ENCODE peak calls at places on chromosome 13, in four cellular contexts. Z, T, C and K are unnamed samples.

GRCh38 chr13:48782429-48782840 is 128.7 kb downstream of the CYSLTR2 start:
- DNase-seq in Z (no peak), T (no peak), C (no peak), K (no peak)

GRCh38 chr13:18995259-18995873 is 186.3 kb downstream of the TUBA3C start:
- DNase-seq in Z (no peak), T (no peak), C (no peak), K (no peak)

GRCh38 chr13:43935878-43936277 is 56.2 kb downstream of the LACC1 start:
- DNase-seq in Z (no peak), T (no peak), C (no peak), K (no peak)

GRCh38 chr13:42279080-42279479 is 7.1 kb downstream of the AKAP11 start:
- DNase-seq in Z (no peak), T (no peak), C (no peak), K (no peak)

GRCh38 chr13:42855416-42855815 is 74.0 kb downstream of the FAM216B start:
- DNase-seq in Z (no peak), T (no peak), C (no peak), K (no peak)

GRCh38 chr13:39888865-39889810 is 233.7 kb downstream of the COG6 start:
- DNase-seq in Z (no peak), T (no peak), C (no peak), K (no peak)

GRCh38 chr13:36358352-36358751 is 12.2 kb upstream of the SPART start:
- DNase-seq in Z (no peak), T (no peak), C (no peak), K (no peak)

GRCh38 chr13:40187836-40188591 is 478.4 kb downstream of the FOXO1 start:
- DNase-seq in Z (no peak), T (no peak), C (no peak), K (peak; percentile 38)

GRCh38 chr13:66513728-66514127 is 716.4 kb downstream of the PCDH9 start:
- DNase-seq in Z (peak; percentile 17), T (no peak), C (no peak), K (no peak)

GRCh38 chr13:95115525-95115924 is 185.7 kb downstream of the ABCC4 start:
- DNase-seq in Z (peak; percentile 98), T (no peak), C (peak; percentile 22), K (no peak)

GRCh38 chr13:50366488-50367174 is 351.4 kb downstream of the KCNRG start:
- DNase-seq in Z (no peak), T (no peak), C (no peak), K (no peak)

GRCh38 chr13:49533586-49534269 is 38.0 kb downstream of the PHF11 start:
- DNase-seq in Z (no peak), T (no peak), C (no peak), K (no peak)

GRCh38 chr13:94323746-94324408 is 155.6 kb downstream of the DCT start:
- DNase-seq in Z (no peak), T (no peak), C (no peak), K (no peak)

GRCh38 chr13:23723463-23723862 is 153.3 kb downstream of the TNFRSF19 start:
- DNase-seq in Z (no peak), T (no peak), C (no peak), K (no peak)

GRCh38 chr13:98144501-98145350 is 1.8 kb downstream of the FARP1 start:
- DNase-seq in Z (peak; percentile 50), T (peak; percentile 23), C (peak; percentile 34), K (peak; percentile 41)

GRCh38 chr13:44128522-44128921 is 245.1 kb upstream of the SERP2 start:
- DNase-seq in Z (no peak), T (no peak), C (no peak), K (no peak)

GRCh38 chr13:46181799-46182490 is at the start of gene LCP1:
- DNase-seq in Z (no peak), T (no peak), C (peak; percentile 41), K (no peak)

GRCh38 chr13:103625194-103625593 is 559.0 kb upstream of the SLC10A2 start:
- DNase-seq in Z (no peak), T (no peak), C (no peak), K (no peak)

GRCh38 chr13:31675521-31675953 is 63.8 kb upstream of the RXFP2 start:
- DNase-seq in Z (no peak), T (no peak), C (no peak), K (no peak)

GRCh38 chr13:65834897-65835296 is 1395.2 kb downstream of the PCDH9 start:
- DNase-seq in Z (no peak), T (no peak), C (no peak), K (no peak)

GRCh38 chr13:78977311-78977710 is 318.4 kb upstream of the OBI1 start:
- DNase-seq in Z (no peak), T (no peak), C (no peak), K (no peak)

GRCh38 chr13:109809216-109809890 is 23.0 kb upstream of the IRS2 start:
- DNase-seq in Z (no peak), T (no peak), C (no peak), K (no peak)

GRCh38 chr13:61202042-61202441 is 213.6 kb downstream of the PCDH20 start:
- DNase-seq in Z (no peak), T (no peak), C (no peak), K (peak; percentile 56)

GRCh38 chr13:101919541-101920306 is 467.2 kb downstream of the ITGBL1 start:
- DNase-seq in Z (peak; percentile 36), T (peak; percentile 79), C (no peak), K (peak; percentile 73)

DNA sequence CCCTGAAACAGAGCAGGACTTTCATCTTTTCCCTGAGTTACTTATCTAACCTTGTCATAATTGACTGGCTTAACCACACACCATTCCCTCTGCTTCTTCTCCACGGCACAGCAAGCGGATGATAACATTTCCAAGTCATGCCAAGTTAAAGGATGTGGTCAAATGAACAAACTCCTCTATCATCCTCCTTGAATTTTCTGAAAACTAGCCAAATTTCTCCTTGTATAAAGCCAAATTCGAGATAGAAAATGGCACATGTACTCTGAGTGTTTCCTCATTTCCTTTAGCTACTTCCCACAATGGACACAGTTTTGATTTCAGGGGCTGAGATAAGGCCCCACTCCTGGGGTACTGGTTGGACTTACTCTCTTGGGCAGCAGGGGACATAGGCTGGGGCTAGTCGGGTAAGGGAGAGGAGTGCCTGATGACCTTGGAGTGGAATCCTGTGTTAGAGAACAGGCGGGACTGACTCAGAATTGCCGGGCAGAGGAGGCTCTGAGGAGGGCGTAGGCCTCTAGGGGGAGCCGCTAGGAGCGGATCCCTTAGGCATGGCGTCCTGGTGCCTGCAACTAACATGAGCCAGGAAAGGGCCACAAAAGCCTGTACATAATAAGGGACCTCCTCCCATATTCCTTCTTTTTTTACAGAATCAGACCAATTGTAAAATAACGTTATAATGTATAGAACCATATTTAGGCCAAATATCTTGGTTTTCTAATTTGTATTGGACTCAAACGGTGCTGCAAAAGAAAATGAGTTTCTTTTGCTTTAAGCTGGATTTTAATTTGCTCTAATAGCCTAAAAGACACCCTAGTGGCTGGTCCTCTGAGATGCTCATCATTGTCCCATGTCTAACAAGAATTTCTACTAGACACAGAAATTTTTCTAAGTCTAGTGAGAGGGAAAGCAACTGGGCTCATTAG is 20.4 kb upstream of the TMTC4 start:
- DNase-seq in Z (peak; percentile 37), T (peak; percentile 71), C (peak; percentile 28), K (peak; percentile 84)
- TF ChIP-seq CTCF in Z (peak; percentile 45), T (no peak), C (no peak), K (peak; percentile 79)

GRCh38 chr13:107360010-107360409 is 792.1 kb upstream of the ARGLU1 start:
- DNase-seq in Z (no peak), T (no peak), C (no peak), K (no peak)
- TF ChIP-seq CTCF in Z (no peak), T (no peak), C (no peak), K (no peak)

DNA sequence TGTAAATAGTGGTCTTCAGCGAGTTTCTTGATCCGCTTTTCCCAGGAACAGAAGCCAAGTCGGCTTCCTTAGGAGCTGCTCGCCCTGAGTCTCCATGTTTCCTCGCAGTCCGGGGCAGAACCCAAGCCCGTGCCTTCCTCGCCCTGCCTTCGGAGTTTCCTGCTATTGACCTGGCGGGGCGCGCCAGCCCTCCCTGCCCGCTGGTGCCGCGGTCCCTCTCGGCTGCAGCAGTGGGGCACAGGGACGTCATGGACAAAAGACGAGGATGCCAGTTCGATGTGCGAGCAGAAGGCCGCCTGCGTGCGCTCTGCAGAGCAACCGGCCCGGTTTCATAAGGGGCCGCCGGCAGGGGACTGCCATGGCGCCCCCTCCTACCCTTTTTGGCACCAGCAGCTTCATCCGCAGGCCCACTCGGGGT is 156.6 kb downstream of the TM9SF2 start:
- DNase-seq in Z (no peak), T (peak; percentile 55), C (peak; percentile 18), K (peak; percentile 68)
- TF ChIP-seq CTCF in Z (no peak), T (no peak), C (no peak), K (peak; percentile 10)

GRCh38 chr13:34425307-34425949 is 516.6 kb upstream of the NBEA start:
- DNase-seq in Z (no peak), T (no peak), C (no peak), K (no peak)

GRCh38 chr13:34421849-34422475 is 520.1 kb upstream of the NBEA start:
- DNase-seq in Z (peak; percentile 64), T (no peak), C (no peak), K (no peak)

GRCh38 chr13:34419025-34419424 is 523.0 kb upstream of the NBEA start:
- DNase-seq in Z (no peak), T (no peak), C (no peak), K (no peak)

GRCh38 chr13:34416833-34417425 is 525.1 kb upstream of the NBEA start:
- DNase-seq in Z (peak; percentile 32), T (no peak), C (peak; percentile 24), K (no peak)

GRCh38 chr13:34420975-34421719 is 520.9 kb upstream of the NBEA start:
- DNase-seq in Z (peak; percentile 90), T (no peak), C (no peak), K (no peak)
- TF ChIP-seq CTCF in Z (peak; percentile 34), T (peak; percentile 40), C (no peak), K (peak; percentile 48)

GRCh38 chr13:113819341-113819730 is 44.5 kb downstream of the GAS6 start:
- DNase-seq in Z (no peak), T (no peak), C (no peak), K (no peak)

GRCh38 chr13:113819731-113820715 is 43.9 kb downstream of the GAS6 start:
- DNase-seq in Z (no peak), T (no peak), C (no peak), K (no peak)

GRCh38 chr13:113822266-113822665 is 41.6 kb downstream of the GAS6 start:
- DNase-seq in Z (no peak), T (no peak), C (no peak), K (no peak)

GRCh38 chr13:113821847-113822246 is 42.0 kb downstream of the GAS6 start:
- DNase-seq in Z (no peak), T (no peak), C (no peak), K (no peak)

DNA sequence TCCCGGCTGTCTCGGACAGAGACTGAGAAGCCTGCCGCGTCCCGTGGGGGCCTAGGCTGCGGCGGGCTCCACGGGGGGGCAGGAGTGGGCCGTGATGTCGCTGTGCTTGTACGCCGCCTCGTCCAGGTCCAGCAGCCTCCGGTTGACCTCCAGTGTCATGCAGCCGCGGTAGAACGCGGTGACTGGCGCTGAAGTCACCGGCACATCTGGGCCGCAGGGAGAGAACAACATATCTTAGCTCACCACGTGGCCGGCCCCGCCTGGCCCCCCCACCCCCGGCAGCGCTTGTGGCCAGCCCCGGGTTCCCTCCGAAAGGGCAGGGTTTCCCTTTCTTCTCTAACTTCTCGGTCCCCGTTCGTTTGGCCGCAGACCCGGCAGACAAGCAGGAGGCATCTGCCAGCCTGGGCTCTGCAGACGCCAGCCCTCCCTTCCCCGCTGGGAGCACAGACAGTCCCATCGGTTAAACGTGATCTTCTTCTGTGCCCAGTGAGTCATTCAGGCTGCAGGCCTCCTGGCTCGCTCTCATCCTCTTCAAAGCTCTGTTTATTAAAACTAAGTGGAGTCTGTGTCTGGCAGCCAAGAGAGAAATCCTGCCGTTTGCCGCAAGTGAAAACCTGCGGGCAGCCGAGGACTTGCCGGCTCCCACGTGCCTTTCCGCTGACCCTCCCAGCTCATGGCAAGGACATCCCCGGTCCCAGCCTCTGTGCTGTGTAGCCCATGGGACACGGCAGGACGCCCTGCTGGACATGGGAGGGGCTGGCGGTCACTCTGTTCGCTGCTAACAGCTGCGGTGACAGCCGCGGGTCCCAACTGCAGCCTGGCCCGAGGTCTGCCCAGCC is 42.8 kb downstream of the GAS6 start:
- DNase-seq in Z (peak; percentile 94), T (no peak), C (no peak), K (no peak)
- TF ChIP-seq CTCF in Z (no peak), T (no peak), C (no peak), K (no peak)